ENCODE peak calls at places on chromosomes 2 and 18, in seven cellular contexts. D is body of pancreas, Z is tibial nerve, I is MM.1S, N is fibroblast of the aortic adventitia, E is GM10248, H is stomach. T is an unnamed sample.

GRCh38 chr2:44768438-44769236 is 172.9 kb upstream of the SIX3 start:
- DNase-seq in D (no peak), Z (no peak), I (no peak), N (no peak), E (no peak), H (no peak), T (no peak)

GRCh38 chr2:120952318-120952717 is 216.7 kb downstream of the GLI2 start:
- DNase-seq in D (no peak), Z (no peak), I (no peak), N (peak), E (no peak), H (no peak), T (no peak)

GRCh38 chr2:15223887-15224286 is 337.2 kb downstream of the NBAS start:
- DNase-seq in D (no peak), Z (no peak), I (no peak), N (peak), E (no peak), H (no peak), T (no peak)

GRCh38 chr18:52716926-52717325 is 376.9 kb downstream of the DCC start:
- DNase-seq in D (peak), Z (no peak), I (no peak), N (no peak), E (no peak), H (no peak), T (no peak)

GRCh38 chr2:98761267-98761781 is 30.4 kb upstream of the MGAT4A start:
- DNase-seq in D (no peak), Z (no peak), I (no peak), N (no peak), E (no peak), H (no peak), T (no peak)

GRCh38 chr2:65025453-65026128 is 30.6 kb upstream of the CEP68 start:
- DNase-seq in D (no peak), Z (no peak), I (no peak), N (no peak), E (no peak), H (no peak), T (no peak)

GRCh38 chr2:151049746-151050145 is 211.9 kb downstream of the RBM43 start:
- DNase-seq in D (no peak), Z (no peak), I (no peak), N (peak), E (no peak), H (no peak), T (no peak)

GRCh38 chr2:231256494-231256893 is 58.1 kb downstream of the ARMC9 start:
- DNase-seq in D (no peak), Z (no peak), I (no peak), N (no peak), E (no peak), H (no peak), T (no peak)

GRCh38 chr2:166984797-166985196 is 96.5 kb downstream of the XIRP2 start:
- DNase-seq in D (no peak), Z (no peak), I (no peak), N (no peak), E (no peak), H (no peak), T (no peak)

GRCh38 chr18:7467708-7468466 is 99.2 kb upstream of the PTPRM start:
- DNase-seq in D (no peak), Z (no peak), I (no peak), N (no peak), E (no peak), H (no peak), T (no peak)

GRCh38 chr2:135709992-135710391 is 31.7 kb upstream of the UBXN4 start:
- DNase-seq in D (peak), Z (peak), I (peak), N (peak), E (peak), H (peak), T (peak)

GRCh38 chr2:99809259-99809900 is 319.6 kb upstream of the REV1 start:
- DNase-seq in D (no peak), Z (no peak), I (no peak), N (no peak), E (no peak), H (no peak), T (no peak)

GRCh38 chr2:198371902-198372611 is 567.7 kb downstream of the PLCL1 start:
- DNase-seq in D (no peak), Z (no peak), I (peak), N (peak), E (peak), H (no peak), T (peak)

GRCh38 chr2:232419245-232420072 is 12.8 kb downstream of the ALPG start:
- DNase-seq in D (no peak), Z (no peak), I (no peak), N (no peak), E (no peak), H (no peak), T (no peak)

GRCh38 chr2:20486571-20486970 is 39.7 kb downstream of the RHOB start:
- DNase-seq in D (no peak), Z (no peak), I (no peak), N (no peak), E (no peak), H (peak), T (no peak)

GRCh38 chr2:54603796-54604195 is 119.7 kb upstream of the EML6 start:
- DNase-seq in D (no peak), Z (no peak), I (no peak), N (no peak), E (no peak), H (no peak), T (no peak)

GRCh38 chr2:190838492-190838910 is 42.1 kb upstream of the GLS start:
- DNase-seq in D (no peak), Z (no peak), I (no peak), N (peak), E (no peak), H (no peak), T (no peak)

GRCh38 chr18:73110307-73110706 is 242.5 kb upstream of the NETO1 start:
- DNase-seq in D (no peak), Z (no peak), I (no peak), N (no peak), E (no peak), H (no peak), T (no peak)

GRCh38 chr18:7840445-7840844 is 273.3 kb downstream of the PTPRM start:
- DNase-seq in D (no peak), Z (no peak), I (no peak), N (no peak), E (no peak), H (no peak), T (no peak)

GRCh38 chr2:125405816-125406215 is 1250.1 kb upstream of the GYPC start:
- DNase-seq in D (no peak), Z (no peak), I (no peak), N (peak), E (no peak), H (no peak), T (no peak)

GRCh38 chr2:32711219-32711618 is 83.4 kb downstream of the TTC27 start:
- DNase-seq in D (no peak), Z (no peak), I (no peak), N (peak), E (no peak), H (no peak), T (no peak)

GRCh38 chr2:20551231-20551944 is 99.5 kb downstream of the HS1BP3 start:
- DNase-seq in D (no peak), Z (no peak), I (no peak), N (no peak), E (no peak), H (peak), T (no peak)

GRCh38 chr2:19478441-19478840 is 120.0 kb upstream of the OSR1 start:
- DNase-seq in D (no peak), Z (no peak), I (no peak), N (no peak), E (no peak), H (no peak), T (no peak)

GRCh38 chr2:111119004-111119846 is 1.5 kb upstream of the BCL2L11 start:
- DNase-seq in D (peak), Z (no peak), I (no peak), N (no peak), E (peak), H (no peak), T (peak)

GRCh38 chr2:215218587-215219577 is 80.5 kb upstream of the ABCA12 start:
- DNase-seq in D (no peak), Z (no peak), I (no peak), N (peak), E (no peak), H (no peak), T (no peak)

GRCh38 chr2:158214431-158214830 is 112.8 kb downstream of the UPP2 start:
- DNase-seq in D (no peak), Z (no peak), I (peak), N (no peak), E (peak), H (no peak), T (peak)

GRCh38 chr2:148817210-148817708 is 57.8 kb upstream of the KIF5C start:
- DNase-seq in D (no peak), Z (no peak), I (no peak), N (peak), E (no peak), H (no peak), T (no peak)

GRCh38 chr2:157301323-157301722 is 24.3 kb downstream of the ERMN start:
- DNase-seq in D (no peak), Z (no peak), I (no peak), N (no peak), E (no peak), H (no peak), T (no peak)

GRCh38 chr18:45651269-45651668 is 36.0 kb downstream of the SLC14A2 start:
- DNase-seq in D (no peak), Z (no peak), I (no peak), N (no peak), E (no peak), H (no peak), T (no peak)

GRCh38 chr18:48885951-48886400 is 64.8 kb downstream of the SMAD7 start:
- DNase-seq in D (no peak), Z (no peak), I (no peak), N (no peak), E (no peak), H (no peak), T (no peak)

GRCh38 chr18:55012041-55012440 is 52.8 kb upstream of the CCDC68 start:
- DNase-seq in D (no peak), Z (no peak), I (no peak), N (no peak), E (no peak), H (no peak), T (no peak)

GRCh38 chr2:69385443-69386151 is 1.4 kb downstream of the GFPT1 start:
- DNase-seq in D (no peak), Z (no peak), I (peak), N (peak), E (no peak), H (no peak), T (no peak)

GRCh38 chr2:230891108-230891507 is 26.4 kb downstream of the ITM2C start:
- DNase-seq in D (no peak), Z (no peak), I (peak), N (no peak), E (no peak), H (no peak), T (no peak)

GRCh38 chr2:134594399-134594798 is 124.4 kb downstream of the TMEM163 start:
- DNase-seq in D (no peak), Z (no peak), I (no peak), N (no peak), E (no peak), H (no peak), T (no peak)

GRCh38 chr2:159714586-159714930 is 2.3 kb downstream of the MARCHF7 start:
- DNase-seq in D (no peak), Z (no peak), I (no peak), N (no peak), E (no peak), H (no peak), T (no peak)

GRCh38 chr2:159713691-159714585 is 1.6 kb downstream of the MARCHF7 start:
- DNase-seq in D (no peak), Z (no peak), I (peak), N (peak), E (no peak), H (no peak), T (no peak)

GRCh38 chr2:159712929-159713575 is 746 bp downstream of the MARCHF7 start:
- DNase-seq in D (no peak), Z (no peak), I (peak), N (peak), E (no peak), H (no peak), T (no peak)

GRCh38 chr2:159715451-159715850 is 3.1 kb downstream of the MARCHF7 start:
- DNase-seq in D (no peak), Z (no peak), I (no peak), N (no peak), E (no peak), H (no peak), T (no peak)

DNA sequence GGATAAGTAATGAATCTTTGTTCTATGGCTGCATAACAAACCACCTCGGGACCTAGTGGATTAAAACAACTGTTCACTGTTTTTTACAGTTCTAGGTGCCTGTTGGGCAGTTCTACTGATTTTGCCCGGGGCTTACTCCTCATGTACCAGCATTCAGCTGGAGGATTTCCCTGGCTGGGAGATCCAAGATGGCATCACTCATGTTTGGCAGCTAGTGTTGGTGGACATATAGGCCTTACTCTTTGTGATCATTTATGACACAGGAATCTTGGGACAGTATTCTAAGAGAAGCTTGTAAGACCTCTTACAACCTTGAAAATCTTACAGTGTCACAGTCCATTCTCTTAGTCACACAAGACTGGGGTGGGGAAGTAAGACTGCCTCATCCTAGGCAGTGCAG is 4.6 kb downstream of the MARCHF7 start:
- DNase-seq in D (no peak), Z (no peak), I (no peak), N (no peak), E (no peak), H (no peak), T (no peak)
- TF ChIP-seq CTCF in D (no peak), Z (no peak), I (no peak), N (no peak), E (no peak), H (no peak), T (no peak)

DNA sequence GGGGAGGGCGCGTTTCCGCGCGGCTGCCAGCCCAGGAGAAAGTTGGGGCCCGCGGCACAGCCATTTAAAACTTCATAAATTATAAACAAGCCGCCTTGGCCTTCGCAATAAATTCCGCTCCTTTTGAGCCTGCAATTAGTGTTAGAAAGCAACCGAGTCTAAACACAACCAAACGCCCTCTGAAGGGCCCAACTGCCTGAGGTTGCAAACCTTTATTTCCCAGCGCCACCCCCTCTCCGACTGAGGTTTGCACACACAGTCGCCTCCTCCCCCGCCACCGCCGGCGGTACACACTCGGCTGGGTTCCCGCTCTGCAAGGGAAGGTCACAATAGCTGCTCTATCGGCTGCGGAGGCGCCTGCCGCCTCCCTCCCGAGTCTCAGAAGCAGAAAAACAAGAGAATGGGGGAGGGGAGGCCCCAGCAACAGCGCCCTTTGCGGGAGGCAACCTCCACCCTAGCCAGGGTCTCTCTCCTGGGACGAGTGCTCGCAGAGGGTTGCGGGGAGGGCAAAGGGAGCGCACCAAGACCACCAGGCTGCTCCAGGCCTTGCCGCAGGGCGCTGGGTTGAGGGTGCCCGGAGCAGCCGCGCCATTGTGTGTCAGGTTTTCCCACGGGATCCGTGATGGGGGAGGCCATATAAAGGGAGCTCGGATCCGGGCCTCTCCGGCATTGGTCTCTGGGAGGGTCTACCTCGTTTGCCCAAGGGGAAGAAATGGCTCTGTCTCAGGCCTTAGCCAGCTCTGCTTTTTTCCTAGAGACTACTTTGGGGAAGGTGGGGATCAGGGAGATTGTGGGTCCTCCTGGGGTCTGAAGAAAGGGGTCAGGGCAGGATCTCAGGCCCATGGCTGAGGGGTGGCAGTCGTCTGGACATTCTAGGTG is 13.4 kb upstream of the HOXD1 start:
- DNase-seq in D (no peak), Z (no peak), I (no peak), N (no peak), E (peak), H (no peak), T (peak)
- TF ChIP-seq CTCF in D (no peak), Z (no peak), I (no peak), N (no peak), E (no peak), H (no peak), T (no peak)

GRCh38 chr2:40455661-40456060 is 3.8 kb upstream of the SLC8A1 start:
- DNase-seq in D (no peak), Z (no peak), I (no peak), N (no peak), E (no peak), H (no peak), T (no peak)

GRCh38 chr2:40445467-40445866 is 6.4 kb downstream of the SLC8A1 start:
- DNase-seq in D (no peak), Z (no peak), I (no peak), N (no peak), E (no peak), H (no peak), T (no peak)

GRCh38 chr2:40451926-40452605 is at the start of gene SLC8A1:
- DNase-seq in D (no peak), Z (no peak), I (peak), N (peak), E (peak), H (no peak), T (peak)

GRCh38 chr2:40448476-40449079 is 3.3 kb downstream of the SLC8A1 start:
- DNase-seq in D (no peak), Z (no peak), I (peak), N (peak), E (no peak), H (no peak), T (peak)

GRCh38 chr2:40450066-40450841 is 1.6 kb downstream of the SLC8A1 start:
- DNase-seq in D (no peak), Z (no peak), I (peak), N (peak), E (no peak), H (no peak), T (peak)
- TF ChIP-seq CTCF in D (no peak), Z (no peak), I (no peak), N (peak), E (no peak), H (no peak), T (no peak)

GRCh38 chr2:22027345-22028005 is 903.7 kb downstream of the TDRD15 start:
- DNase-seq in D (no peak), Z (no peak), I (no peak), N (no peak), E (no peak), H (no peak), T (no peak)
- TF ChIP-seq CTCF in D (no peak), Z (no peak), I (no peak), N (no peak), E (no peak), H (no peak), T (no peak)

DNA sequence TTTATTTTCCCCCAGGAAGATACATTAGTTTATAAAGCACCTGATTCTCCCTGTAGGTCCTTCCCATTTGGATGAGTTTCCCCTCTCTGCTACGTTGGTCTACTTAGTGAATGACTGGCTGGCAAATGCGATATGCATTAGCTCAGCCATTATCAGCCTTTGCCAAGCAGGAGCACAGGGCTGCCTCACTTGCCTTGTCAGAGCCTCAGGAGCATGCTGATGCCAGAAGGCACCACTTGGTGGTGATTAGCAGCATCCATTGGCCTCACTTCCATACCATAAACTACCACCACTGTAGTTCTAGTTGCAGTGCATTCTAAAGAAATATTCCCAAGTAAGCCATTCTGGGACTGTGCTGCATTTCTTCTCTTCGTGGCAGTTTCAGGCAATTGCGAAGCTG is 442.8 kb upstream of the CHST9 start:
- DNase-seq in D (no peak), Z (no peak), I (no peak), N (no peak), E (no peak), H (no peak), T (no peak)
- TF ChIP-seq CTCF in D (no peak), Z (no peak), I (no peak), N (no peak), E (no peak), H (no peak), T (no peak)